ENCODE peak calls at places on chromosomes 1 and 21, in four cellular contexts. One of them, this sample, is unnamed.

GRCh38 chr21:42532466-42533181 is 19.0 kb downstream of the SLC37A1 start:
- DNase-seq in endothelial cell of umbilical vein: no peak
- DNase-seq in GM23338: no peak
- DNase-seq in H1: no peak
- DNase-seq in this sample: no peak

GRCh38 chr1:208534604-208534907 is 290.4 kb upstream of the PLXNA2 start:
- DNase-seq in endothelial cell of umbilical vein: no peak
- DNase-seq in GM23338: no peak
- DNase-seq in H1: no peak
- DNase-seq in this sample: no peak

GRCh38 chr1:109438798-109439297 is 12.6 kb upstream of the PSMA5 start:
- DNase-seq in endothelial cell of umbilical vein: peak; percentile 28
- DNase-seq in GM23338: no peak
- DNase-seq in H1: no peak
- DNase-seq in this sample: no peak

GRCh38 chr1:50414853-50415234 is 8.4 kb downstream of the DMRTA2 start:
- DNase-seq in endothelial cell of umbilical vein: no peak
- DNase-seq in GM23338: no peak
- DNase-seq in H1: no peak
- DNase-seq in this sample: no peak

GRCh38 chr1:85692730-85693314 is 15.4 kb downstream of the ZNHIT6 start:
- DNase-seq in endothelial cell of umbilical vein: peak; percentile 60
- DNase-seq in GM23338: peak; percentile 36
- DNase-seq in H1: no peak
- DNase-seq in this sample: no peak

GRCh38 chr1:44723496-44724407 is 7.2 kb downstream of the RNU5D-1 start:
- DNase-seq in endothelial cell of umbilical vein: no peak
- DNase-seq in GM23338: no peak
- DNase-seq in H1: no peak
- DNase-seq in this sample: peak; percentile 77

GRCh38 chr21:42221581-42222345 is 2.8 kb downstream of the ABCG1 start:
- DNase-seq in endothelial cell of umbilical vein: peak; percentile 69
- DNase-seq in GM23338: no peak
- DNase-seq in H1: no peak
- DNase-seq in this sample: peak; percentile 25

GRCh38 chr1:2209400-2210083 is 15.0 kb upstream of the FAAP20 start:
- DNase-seq in endothelial cell of umbilical vein: no peak
- DNase-seq in GM23338: no peak
- DNase-seq in H1: no peak
- DNase-seq in this sample: no peak

GRCh38 chr21:34748862-34749261 is 80.1 kb downstream of the CLIC6 start:
- DNase-seq in endothelial cell of umbilical vein: no peak
- DNase-seq in GM23338: no peak
- DNase-seq in H1: no peak
- DNase-seq in this sample: no peak

GRCh38 chr21:35222541-35222941 is 173.4 kb upstream of the RUNX1 start:
- DNase-seq in endothelial cell of umbilical vein: peak; percentile 40
- DNase-seq in GM23338: no peak
- DNase-seq in H1: no peak
- DNase-seq in this sample: no peak

GRCh38 chr1:35319988-35320713 is 51.6 kb downstream of the ZMYM4 start:
- DNase-seq in endothelial cell of umbilical vein: no peak
- DNase-seq in GM23338: no peak
- DNase-seq in H1: no peak
- DNase-seq in this sample: no peak

GRCh38 chr1:8104278-8105236 is 78.4 kb upstream of the ERRFI1 start:
- DNase-seq in endothelial cell of umbilical vein: no peak
- DNase-seq in GM23338: no peak
- DNase-seq in H1: no peak
- DNase-seq in this sample: no peak

GRCh38 chr1:41455479-41456271 is 28.8 kb downstream of the EDN2 start:
- DNase-seq in endothelial cell of umbilical vein: no peak
- DNase-seq in GM23338: no peak
- DNase-seq in H1: no peak
- DNase-seq in this sample: no peak

GRCh38 chr1:179529482-179529881 is 46.3 kb downstream of the NPHS2 start:
- DNase-seq in endothelial cell of umbilical vein: no peak
- DNase-seq in GM23338: peak; percentile 91
- DNase-seq in H1: peak; percentile 47
- DNase-seq in this sample: no peak

GRCh38 chr1:159172599-159173291 is 1.3 kb downstream of the CADM3 start:
- DNase-seq in endothelial cell of umbilical vein: no peak
- DNase-seq in GM23338: peak; percentile 86
- DNase-seq in H1: no peak
- DNase-seq in this sample: peak; percentile 12

GRCh38 chr1:22741118-22741517 is 30.5 kb downstream of the EPHB2 start:
- DNase-seq in endothelial cell of umbilical vein: no peak
- DNase-seq in GM23338: peak; percentile 35
- DNase-seq in H1: no peak
- DNase-seq in this sample: no peak

GRCh38 chr1:22737374-22738068 is 26.9 kb downstream of the EPHB2 start:
- DNase-seq in endothelial cell of umbilical vein: no peak
- DNase-seq in GM23338: no peak
- DNase-seq in H1: no peak
- DNase-seq in this sample: no peak

GRCh38 chr1:22738522-22738921 is 27.9 kb downstream of the EPHB2 start:
- DNase-seq in endothelial cell of umbilical vein: peak; percentile 48
- DNase-seq in GM23338: no peak
- DNase-seq in H1: no peak
- DNase-seq in this sample: no peak

GRCh38 chr1:22738069-22738435 is 27.4 kb downstream of the EPHB2 start:
- DNase-seq in endothelial cell of umbilical vein: no peak
- DNase-seq in GM23338: no peak
- DNase-seq in H1: no peak
- DNase-seq in this sample: no peak

DNA sequence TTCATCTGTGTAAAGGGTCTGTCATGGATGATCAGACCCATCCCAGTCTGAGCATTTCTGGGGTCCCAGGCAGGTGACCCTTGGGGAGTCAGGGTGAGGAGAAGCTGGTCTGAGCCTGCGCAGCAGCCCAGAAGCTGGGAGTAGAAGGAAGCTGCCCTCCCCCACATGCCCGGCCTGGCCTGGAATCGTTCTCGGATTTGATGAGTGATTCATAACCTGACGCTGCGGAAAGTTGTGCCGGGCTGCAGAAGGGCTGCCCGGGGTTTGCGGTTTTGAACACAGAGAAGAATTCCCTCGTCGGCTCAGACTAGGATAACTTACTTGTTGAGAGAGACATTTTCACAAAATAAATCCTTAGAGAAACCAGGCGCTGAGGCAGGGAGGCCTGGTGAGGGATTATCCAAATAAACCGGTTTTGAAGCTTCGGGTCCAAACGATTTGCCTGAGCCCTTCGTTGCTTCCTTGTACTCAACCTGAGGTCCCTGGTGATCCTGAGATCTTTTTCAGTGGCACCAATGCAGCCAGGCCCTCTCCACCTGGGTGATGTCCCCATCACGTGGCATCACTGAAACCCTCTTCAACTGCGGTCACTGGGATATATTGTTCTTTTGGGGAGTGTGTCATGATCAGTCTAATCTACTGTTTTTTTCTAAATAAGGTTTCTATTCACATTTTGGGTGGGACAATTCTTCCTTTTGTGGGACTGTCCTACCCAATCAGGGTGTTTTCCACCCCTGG is 29.2 kb downstream of the EPHB2 start:
- DNase-seq in endothelial cell of umbilical vein: peak; percentile 81
- DNase-seq in GM23338: no peak
- DNase-seq in H1: no peak
- DNase-seq in this sample: no peak
- TF ChIP-seq POLR2AphosphoS5 in endothelial cell of umbilical vein: peak; percentile 51
- TF ChIP-seq POLR2AphosphoS5 in GM23338: no peak
- TF ChIP-seq POLR2AphosphoS5 in H1: no peak
- TF ChIP-seq POLR2AphosphoS5 in this sample: no peak

GRCh38 chr1:51752073-51752948 is 126.2 kb downstream of the NRDC start:
- DNase-seq in endothelial cell of umbilical vein: no peak
- DNase-seq in GM23338: peak; percentile 52
- DNase-seq in H1: no peak
- DNase-seq in this sample: no peak

GRCh38 chr1:51756290-51756689 is 122.2 kb downstream of the NRDC start:
- DNase-seq in endothelial cell of umbilical vein: no peak
- DNase-seq in GM23338: no peak
- DNase-seq in H1: no peak
- DNase-seq in this sample: no peak

GRCh38 chr1:51754666-51755065 is 123.9 kb downstream of the NRDC start:
- DNase-seq in endothelial cell of umbilical vein: no peak
- DNase-seq in GM23338: no peak
- DNase-seq in H1: no peak
- DNase-seq in this sample: no peak

GRCh38 chr1:51755437-51755836 is 123.1 kb downstream of the NRDC start:
- DNase-seq in endothelial cell of umbilical vein: no peak
- DNase-seq in GM23338: no peak
- DNase-seq in H1: no peak
- DNase-seq in this sample: no peak

DNA sequence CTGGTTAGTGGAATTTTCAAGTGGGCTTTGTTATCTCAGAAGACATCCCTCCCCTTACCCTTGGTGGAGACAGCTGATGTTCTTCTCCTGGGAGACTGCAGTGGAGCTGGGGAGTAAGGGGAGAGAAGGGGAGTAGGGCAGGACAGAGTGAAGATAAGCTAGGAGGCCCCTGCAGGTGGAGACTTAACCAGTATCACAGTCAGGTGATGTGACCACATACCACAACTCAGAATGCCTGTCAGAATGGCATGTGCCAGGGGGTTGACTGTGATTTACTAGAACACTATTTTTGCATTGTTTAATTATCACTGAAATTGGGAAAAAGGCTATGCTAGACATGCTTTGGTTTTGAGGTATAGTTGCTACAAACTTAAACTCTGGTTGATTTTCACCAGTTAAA is 124.6 kb downstream of the NRDC start:
- DNase-seq in endothelial cell of umbilical vein: no peak
- DNase-seq in GM23338: no peak
- DNase-seq in H1: no peak
- DNase-seq in this sample: no peak
- H3K4me3 ChIP-seq in endothelial cell of umbilical vein: no peak overlapping the region
- H3K4me3 ChIP-seq in GM23338: no peak overlapping the region
- H3K4me3 ChIP-seq in H1: no peak overlapping the region
- H3K4me3 ChIP-seq in this sample: no peak overlapping the region

GRCh38 chr1:224274970-224275626 is 54.9 kb downstream of the NVL start:
- DNase-seq in endothelial cell of umbilical vein: no peak
- DNase-seq in GM23338: no peak
- DNase-seq in H1: no peak
- DNase-seq in this sample: no peak
- TF ChIP-seq CTCF in endothelial cell of umbilical vein: no peak
- TF ChIP-seq CTCF in GM23338: no peak
- TF ChIP-seq CTCF in H1: no peak
- TF ChIP-seq CTCF in this sample: no peak

GRCh38 chr1:189681252-189681919 is 796.3 kb downstream of the BRINP3 start:
- DNase-seq in endothelial cell of umbilical vein: peak; percentile 43
- DNase-seq in GM23338: no peak
- DNase-seq in H1: no peak
- DNase-seq in this sample: no peak
- TF ChIP-seq POLR2AphosphoS5 in endothelial cell of umbilical vein: no peak
- TF ChIP-seq POLR2AphosphoS5 in GM23338: no peak
- TF ChIP-seq POLR2AphosphoS5 in H1: no peak
- TF ChIP-seq POLR2AphosphoS5 in this sample: no peak

GRCh38 chr21:38284221-38284620 is 27.4 kb downstream of the KCNJ15 start:
- DNase-seq in endothelial cell of umbilical vein: no peak
- DNase-seq in GM23338: no peak
- DNase-seq in H1: no peak
- DNase-seq in this sample: no peak

GRCh38 chr21:38280446-38280845 is 23.7 kb downstream of the KCNJ15 start:
- DNase-seq in endothelial cell of umbilical vein: no peak
- DNase-seq in GM23338: no peak
- DNase-seq in H1: no peak
- DNase-seq in this sample: no peak

GRCh38 chr21:38286739-38287426 is 30.1 kb downstream of the KCNJ15 start:
- DNase-seq in endothelial cell of umbilical vein: no peak
- DNase-seq in GM23338: no peak
- DNase-seq in H1: no peak
- DNase-seq in this sample: no peak

GRCh38 chr21:38277501-38278111 is 20.8 kb downstream of the KCNJ15 start:
- DNase-seq in endothelial cell of umbilical vein: peak; percentile 62
- DNase-seq in GM23338: no peak
- DNase-seq in H1: no peak
- DNase-seq in this sample: peak; percentile 89

GRCh38 chr21:38282921-38283320 is 26.1 kb downstream of the KCNJ15 start:
- DNase-seq in endothelial cell of umbilical vein: no peak
- DNase-seq in GM23338: no peak
- DNase-seq in H1: no peak
- DNase-seq in this sample: peak; percentile 81
- H3K4me3 ChIP-seq in endothelial cell of umbilical vein: no peak overlapping the region
- H3K4me3 ChIP-seq in GM23338: no peak overlapping the region
- H3K4me3 ChIP-seq in H1: no peak overlapping the region
- H3K4me3 ChIP-seq in this sample: no peak overlapping the region

DNA sequence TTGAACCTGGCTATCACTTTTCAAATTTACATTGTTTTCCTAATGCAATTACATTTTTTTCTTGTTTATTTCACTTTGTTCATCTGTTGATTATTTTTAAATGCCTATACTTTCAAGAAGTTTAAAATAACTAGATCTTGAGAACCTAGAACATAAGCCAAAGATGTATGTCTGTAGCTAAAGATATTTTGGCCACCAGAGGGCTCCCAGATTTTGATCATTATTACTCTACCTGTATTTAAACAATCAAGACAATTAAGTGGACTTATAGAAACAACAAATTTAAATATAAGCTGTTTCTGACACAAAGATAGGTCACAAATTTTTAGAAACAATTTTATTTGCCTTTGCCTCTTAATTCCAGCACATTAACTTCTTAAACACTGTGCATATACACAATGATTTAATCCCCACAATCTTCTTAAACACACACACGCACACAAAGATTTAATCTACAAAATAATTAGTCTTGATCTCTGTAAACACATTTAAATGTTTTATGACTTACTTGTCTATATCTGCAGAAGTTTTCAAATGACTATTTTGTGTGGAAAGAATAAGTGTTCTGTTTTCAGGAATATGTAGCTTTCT is 380.0 kb downstream of the DSCAM start:
- DNase-seq in endothelial cell of umbilical vein: no peak
- DNase-seq in GM23338: peak; percentile 32
- DNase-seq in H1: no peak
- DNase-seq in this sample: no peak
- TF ChIP-seq CTCF in endothelial cell of umbilical vein: no peak
- TF ChIP-seq CTCF in GM23338: peak; percentile 62
- TF ChIP-seq CTCF in H1: peak; percentile 22
- TF ChIP-seq CTCF in this sample: no peak

DNA sequence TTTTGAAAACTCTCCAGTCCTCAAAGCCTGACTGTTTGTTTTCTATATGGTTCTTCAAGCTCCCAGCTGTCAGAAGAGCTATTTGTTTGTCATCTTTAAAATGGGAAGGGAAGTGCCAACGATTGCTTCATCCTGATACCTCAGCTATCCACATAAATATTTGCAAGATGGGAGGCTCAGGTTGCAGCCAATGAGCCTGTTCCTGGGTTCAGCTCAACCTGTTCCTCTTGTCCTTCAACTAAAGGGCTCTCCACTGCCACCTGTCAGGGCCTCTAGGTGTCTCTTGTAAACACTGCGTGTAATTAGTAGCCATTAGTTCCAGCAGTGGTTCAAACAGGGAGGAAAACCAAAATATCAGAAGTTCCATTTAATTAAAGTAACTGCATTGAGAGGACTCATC is 445.1 kb downstream of the AJAP1 start:
- DNase-seq in endothelial cell of umbilical vein: no peak
- DNase-seq in GM23338: no peak
- DNase-seq in H1: no peak
- DNase-seq in this sample: no peak
- TF ChIP-seq POLR2AphosphoS5 in endothelial cell of umbilical vein: no peak
- TF ChIP-seq POLR2AphosphoS5 in GM23338: no peak
- TF ChIP-seq POLR2AphosphoS5 in H1: no peak
- TF ChIP-seq POLR2AphosphoS5 in this sample: no peak

This sample was measured in HL-60.